ENCODE peak calls at places on chromosomes 6 and 20, in seven cellular contexts. P is A549, G is stomach, X is GM12878, I is small intestine, C is sigmoid colon, Y is Karpas-422. V is an unnamed sample. For H3K4me1, the result is how much of the 10 kb centered on the place peaks cover.

GRCh38 chr6:122530440-122531046 is 58.9 kb upstream of the SERINC1 start:
- DNase-seq in Y (peak), G (peak), X (peak), C (no peak), I (peak), P (peak), V (peak)

GRCh38 chr6:166351715-166352285 is 9.5 kb upstream of the SFT2D1 start:
- DNase-seq in G (no peak), I (peak), X (peak), P (no peak), Y (peak), C (no peak), V (no peak)

GRCh38 chr6:13831623-13832022 is 17.3 kb upstream of the MCUR1 start:
- DNase-seq in P (no peak), G (no peak), X (no peak), I (no peak), C (no peak), Y (no peak), V (no peak)

GRCh38 chr6:142819603-142820335 is 125.2 kb downstream of the HIVEP2 start:
- DNase-seq in X (peak), Y (no peak), C (no peak), G (no peak), P (no peak), I (peak), V (peak)

GRCh38 chr6:169416249-169416648 is 162.6 kb upstream of the THBS2 start:
- DNase-seq in Y (no peak), C (no peak), P (no peak), X (no peak), I (no peak), G (no peak), V (no peak)

GRCh38 chr6:11730645-11731044 is 48.0 kb downstream of the ADTRP start:
- DNase-seq in I (no peak), C (no peak), P (no peak), G (no peak), X (peak), Y (no peak), V (no peak)

GRCh38 chr20:18533491-18533890 is 25.8 kb downstream of the SEC23B start:
- DNase-seq in Y (no peak), C (no peak), G (no peak), I (no peak), X (no peak), P (no peak), V (no peak)

GRCh38 chr6:127547215-127547614 is 28.1 kb upstream of the MTCL3 start:
- DNase-seq in X (no peak), C (no peak), I (no peak), Y (peak), G (no peak), P (no peak), V (peak)

GRCh38 chr20:11267131-11267761 is 593.4 kb upstream of the JAG1 start:
- DNase-seq in Y (no peak), X (peak), P (peak), I (peak), C (no peak), G (no peak), V (peak)

GRCh38 chr6:160457843-160458242 is 109.7 kb downstream of the SLC22A3 start:
- DNase-seq in X (no peak), C (no peak), G (no peak), P (no peak), I (no peak), Y (no peak), V (no peak)

GRCh38 chr6:160456214-160456546 is 108.0 kb downstream of the SLC22A3 start:
- DNase-seq in C (no peak), X (no peak), Y (no peak), I (no peak), P (no peak), G (no peak), V (no peak)

GRCh38 chr6:160450849-160451248 is 102.7 kb downstream of the SLC22A3 start:
- DNase-seq in G (no peak), C (no peak), X (no peak), I (no peak), P (no peak), Y (no peak), V (no peak)

GRCh38 chr6:160454303-160454702 is 106.1 kb downstream of the SLC22A3 start:
- DNase-seq in C (no peak), G (no peak), I (no peak), P (no peak), X (no peak), Y (no peak), V (no peak)

GRCh38 chr6:160455484-160456213 is 107.5 kb downstream of the SLC22A3 start:
- DNase-seq in C (peak), X (peak), I (peak), G (peak), Y (peak), P (peak), V (peak)
- H3K4me3 ChIP-seq in C (peak), X (no peak), I (no peak), G (no peak), Y (no peak), P (no peak), V (peak)

GRCh38 chr6:37824170-37824569 is 4.6 kb downstream of the ZFAND3 start:
- DNase-seq in X (no peak), I (no peak), Y (no peak), C (no peak), P (no peak), G (no peak), V (no peak)
- H3K4me1 ChIP-seq in X (under half), I (under half), Y (under half), C (under half), P (under half), G (half or more), V (half or more)

DNA sequence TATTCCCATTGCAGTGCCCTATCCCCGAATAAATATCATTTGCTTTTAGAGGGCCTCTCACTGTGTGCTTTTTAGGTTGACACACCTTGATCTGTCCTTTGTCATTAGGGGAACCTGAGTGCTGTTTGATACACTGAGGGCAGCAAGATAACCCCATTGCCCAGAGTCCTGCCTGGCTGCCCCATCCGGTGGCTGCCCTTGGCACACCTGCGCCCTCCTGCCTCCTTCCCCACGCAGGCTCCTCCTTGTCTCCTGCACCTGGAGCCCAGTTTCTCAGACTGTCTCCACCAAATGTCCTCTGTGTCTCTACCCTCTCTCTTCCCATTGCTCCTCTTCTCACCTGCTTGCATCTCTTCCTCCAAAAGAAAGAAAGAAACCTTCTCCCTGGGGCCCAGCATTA is 98.5 kb upstream of the FRMD1 start:
- DNase-seq in I (no peak), X (no peak), P (no peak), Y (no peak), C (peak), G (no peak), V (no peak)
- H3K4me3 ChIP-seq in I (no peak), X (no peak), P (no peak), Y (no peak), C (no peak), G (no peak), V (no peak)

GRCh38 chr6:40162074-40162473 is 227.8 kb upstream of the MOCS1 start:
- DNase-seq in Y (no peak), G (no peak), C (no peak), P (no peak), I (no peak), X (no peak), V (no peak)
- H3K4me1 ChIP-seq in Y (under half), G (under half), C (under half), P (under half), I (under half), X (under half), V (under half)

DNA sequence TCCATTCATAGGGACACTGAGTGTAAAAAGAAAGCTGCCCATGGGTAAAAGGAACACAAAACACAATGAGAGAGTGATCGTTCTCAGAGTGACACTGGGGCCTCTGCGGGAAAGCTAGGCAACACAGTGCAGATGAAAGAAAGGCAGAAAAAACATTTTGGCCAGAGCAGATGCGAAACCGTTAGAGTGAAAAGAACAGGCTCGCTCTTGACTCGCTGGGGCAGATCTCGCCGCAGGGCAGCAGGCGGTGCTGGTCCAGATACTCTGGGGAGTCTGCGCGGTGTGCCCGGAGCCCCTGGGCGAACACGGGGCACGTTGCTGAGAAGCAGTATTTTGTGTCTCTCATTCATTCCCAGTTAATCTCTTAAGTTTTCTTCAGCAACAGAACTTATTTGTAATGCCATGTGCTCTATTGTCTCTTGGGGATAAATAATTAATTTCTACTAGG is 685.0 kb downstream of the QKI start:
- DNase-seq in C (no peak), G (no peak), P (no peak), Y (no peak), X (no peak), I (no peak), V (no peak)
- H3K4me3 ChIP-seq in C (no peak), G (no peak), P (no peak), Y (no peak), X (no peak), I (no peak), V (no peak)

GRCh38 chr20:25469558-25469957 is 62.1 kb downstream of the GINS1 start:
- DNase-seq in Y (no peak), P (no peak), X (no peak), G (no peak), C (no peak), I (no peak), V (no peak)

GRCh38 chr20:25467441-25467840 is 60.0 kb downstream of the GINS1 start:
- DNase-seq in C (peak), G (no peak), I (no peak), X (no peak), Y (no peak), P (no peak), V (no peak)

GRCh38 chr20:25468126-25469075 is 60.9 kb downstream of the GINS1 start:
- DNase-seq in G (no peak), I (no peak), P (no peak), C (peak), Y (no peak), X (no peak), V (no peak)

GRCh38 chr20:25470045-25470444 is 62.6 kb downstream of the GINS1 start:
- DNase-seq in X (peak), P (no peak), G (peak), C (peak), Y (peak), I (peak), V (peak)

GRCh38 chr20:25471020-25471419 is 63.5 kb downstream of the GINS1 start:
- DNase-seq in G (no peak), I (no peak), Y (no peak), P (no peak), C (peak), X (no peak), V (no peak)
- H3K4me1 ChIP-seq in G (under half), I (under half), Y (under half), P (under half), C (under half), X (under half), V (under half)

V was measured in adipocyte.